ENCODE peak calls at places on chromosomes 1 and 21, in five cellular contexts. F is stomach; M is effector memory CD4-positive, alpha-beta T cell; H is uterus; S is fibroblast of lung. U is an unnamed sample.

GRCh38 chr1:109383850-109384249 is 13.9 kb downstream of the SORT1 start:
- DNase-seq in F (no peak), H (no peak), S (no peak), M (no peak), U (no peak)

GRCh38 chr1:203051841-203052324 is 25.6 kb downstream of the PPFIA4 start:
- DNase-seq in S (no peak), F (no peak), H (peak), M (no peak), U (no peak)

GRCh38 chr1:87549691-87550090 is 221.0 kb downstream of the LMO4 start:
- DNase-seq in M (no peak), F (no peak), S (peak), H (no peak), U (no peak)

GRCh38 chr21:45012661-45013270 is 61.6 kb upstream of the ADARB1 start:
- DNase-seq in S (no peak), F (no peak), M (no peak), H (peak), U (peak)

GRCh38 chr1:90707363-90707710 is 9.8 kb downstream of the BARHL2 start:
- DNase-seq in H (no peak), F (peak), S (no peak), M (no peak), U (peak)

GRCh38 chr1:241157435-241157834 is 199.6 kb downstream of the RGS7 start:
- DNase-seq in S (no peak), F (no peak), M (no peak), H (no peak), U (no peak)

GRCh38 chr1:7317888-7318287 is 453.2 kb upstream of the VAMP3 start:
- DNase-seq in H (no peak), M (no peak), F (no peak), S (no peak), U (no peak)

GRCh38 chr1:26996024-26996423 is 2.5 kb downstream of the TRNP1 start:
- DNase-seq in S (peak), M (no peak), F (no peak), H (no peak), U (peak)

GRCh38 chr1:55670331-55671082 is 455.3 kb upstream of the USP24 start:
- DNase-seq in M (no peak), H (no peak), S (peak), F (no peak), U (no peak)

GRCh38 chr1:198620198-198620597 is 18.6 kb upstream of the PTPRC start:
- DNase-seq in F (no peak), S (no peak), H (no peak), M (no peak), U (no peak)
- H3K27ac ChIP-seq in F (peak), S (no peak), H (no peak), M (peak), U (no peak)

GRCh38 chr1:4935807-4936206 is 281.4 kb downstream of the AJAP1 start:
- DNase-seq in M (no peak), H (no peak), S (no peak), F (no peak), U (no peak)

GRCh38 chr1:4939266-4939665 is 284.9 kb downstream of the AJAP1 start:
- DNase-seq in S (peak), H (no peak), F (no peak), M (no peak), U (no peak)

GRCh38 chr1:4932666-4933065 is 278.3 kb downstream of the AJAP1 start:
- DNase-seq in H (no peak), M (no peak), S (no peak), F (no peak), U (no peak)

GRCh38 chr1:4933232-4933631 is 278.8 kb downstream of the AJAP1 start:
- DNase-seq in H (no peak), F (no peak), M (no peak), S (no peak), U (no peak)

GRCh38 chr1:4937876-4938534 is 283.6 kb downstream of the AJAP1 start:
- DNase-seq in H (no peak), M (no peak), F (no peak), S (no peak), U (no peak)
- H3K27ac ChIP-seq in H (no peak), M (no peak), F (no peak), S (no peak), U (no peak)

GRCh38 chr1:232795497-232796068 is 9.6 kb upstream of the MAP10 start:
- DNase-seq in M (no peak), F (no peak), S (no peak), H (no peak), U (no peak)
- H3K27ac ChIP-seq in M (no peak), F (no peak), S (no peak), H (no peak), U (no peak)

GRCh38 chr1:112927462-112927971 is 28.5 kb downstream of the SLC16A1 start:
- DNase-seq in H (no peak), F (no peak), S (no peak), M (no peak), U (no peak)
- H3K27ac ChIP-seq in H (peak), F (no peak), S (no peak), M (no peak), U (no peak)

DNA sequence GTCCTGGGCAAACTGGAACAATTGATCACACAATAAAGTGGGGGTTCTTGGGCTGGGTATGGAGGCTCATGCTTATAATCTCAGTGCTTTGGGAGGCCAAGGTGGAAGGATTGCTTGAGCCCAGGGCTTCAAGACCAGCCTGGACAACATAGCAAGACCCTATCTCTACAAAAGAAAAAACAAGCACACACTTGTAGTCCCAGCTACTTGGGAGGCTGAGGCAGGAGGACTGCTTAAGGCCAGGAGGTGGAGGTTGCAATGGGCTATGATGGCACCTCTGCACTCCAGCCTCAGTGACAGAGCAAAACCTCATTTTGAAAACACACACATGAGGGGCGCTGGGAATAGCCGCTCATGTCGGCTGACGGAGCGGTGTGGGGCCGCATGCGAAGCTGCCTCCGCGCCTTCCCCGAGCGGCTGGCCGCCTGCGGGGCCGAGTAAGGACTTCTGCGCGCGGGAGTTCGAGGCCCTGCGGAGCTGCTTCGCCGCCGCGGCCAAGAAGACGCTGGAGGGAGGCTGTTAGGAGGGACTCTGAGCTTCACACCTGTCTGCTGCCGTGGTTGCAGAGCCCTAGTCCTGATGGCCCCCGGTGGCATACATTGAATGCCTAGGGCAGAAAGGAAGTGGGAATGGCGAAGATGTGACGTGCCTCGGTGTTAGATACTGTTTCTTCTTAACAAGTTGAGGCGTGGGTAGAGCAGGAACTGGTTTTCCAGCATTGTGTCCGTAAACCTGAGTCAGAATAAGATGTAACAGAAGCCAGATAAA is 59.5 kb downstream of the ACBD3 start:
- DNase-seq in S (no peak), F (no peak), M (no peak), H (no peak), U (peak)
- H3K27ac ChIP-seq in S (no peak), F (peak), M (no peak), H (no peak), U (peak)